ENCODE peak calls at places on chromosomes 7 and 10, in four cellular contexts. One of them, this sample, is unnamed.

GRCh38 chr7:1848911-1849311 is 178.8 kb downstream of the ELFN1 start:
- DNase-seq in endothelial cell: no peak
- DNase-seq in ACHN: no peak
- DNase-seq in iPS DF 6.9: no peak
- DNase-seq in this sample: no peak

GRCh38 chr10:25059990-25060389 is 43.6 kb downstream of the THNSL1 start:
- DNase-seq in endothelial cell: no peak
- DNase-seq in ACHN: peak; percentile 51
- DNase-seq in iPS DF 6.9: no peak
- DNase-seq in this sample: no peak

GRCh38 chr7:3493499-3493898 is 192.4 kb downstream of the SDK1 start:
- DNase-seq in endothelial cell: no peak
- DNase-seq in ACHN: peak; percentile 84
- DNase-seq in iPS DF 6.9: no peak
- DNase-seq in this sample: no peak

GRCh38 chr7:2046581-2047271 is 186.0 kb downstream of the MAD1L1 start:
- DNase-seq in endothelial cell: no peak
- DNase-seq in ACHN: no peak
- DNase-seq in iPS DF 6.9: no peak
- DNase-seq in this sample: no peak

GRCh38 chr10:17453377-17454091 is 861 bp downstream of the ST8SIA6 start:
- DNase-seq in endothelial cell: peak; percentile 42
- DNase-seq in ACHN: no peak
- DNase-seq in iPS DF 6.9: no peak
- DNase-seq in this sample: peak; percentile 22

GRCh38 chr7:1085910-1086421 is 1.9 kb upstream of the GPER1 start:
- DNase-seq in endothelial cell: no peak
- DNase-seq in ACHN: no peak
- DNase-seq in iPS DF 6.9: no peak
- DNase-seq in this sample: no peak

GRCh38 chr10:119817991-119818888 is 54.4 kb downstream of the MCMBP start:
- DNase-seq in endothelial cell: peak; percentile 94
- DNase-seq in ACHN: no peak
- DNase-seq in iPS DF 6.9: peak; percentile 84
- DNase-seq in this sample: no peak

GRCh38 chr7:128210590-128211570 is 30.2 kb upstream of the LEP start:
- DNase-seq in endothelial cell: no peak
- DNase-seq in ACHN: no peak
- DNase-seq in iPS DF 6.9: no peak
- DNase-seq in this sample: no peak

GRCh38 chr7:45145881-45146280 is 11.7 kb upstream of the RAMP3 start:
- DNase-seq in endothelial cell: no peak
- DNase-seq in ACHN: no peak
- DNase-seq in iPS DF 6.9: no peak
- DNase-seq in this sample: no peak

GRCh38 chr7:3033136-3033535 is 10.5 kb downstream of the CARD11 start:
- DNase-seq in endothelial cell: no peak
- DNase-seq in ACHN: no peak
- DNase-seq in iPS DF 6.9: no peak
- DNase-seq in this sample: peak; percentile 8

GRCh38 chr10:122344741-122345258 is 29.7 kb upstream of the PLEKHA1 start:
- DNase-seq in endothelial cell: no peak
- DNase-seq in ACHN: peak; percentile 24
- DNase-seq in iPS DF 6.9: no peak
- DNase-seq in this sample: no peak

GRCh38 chr7:1160665-1161010 is 642 bp upstream of the ZFAND2A start:
- DNase-seq in endothelial cell: peak; percentile 26
- DNase-seq in ACHN: peak; percentile 59
- DNase-seq in iPS DF 6.9: no peak
- DNase-seq in this sample: no peak

GRCh38 chr10:26543567-26544306 is 105.6 kb downstream of the APBB1IP start:
- DNase-seq in endothelial cell: no peak
- DNase-seq in ACHN: no peak
- DNase-seq in iPS DF 6.9: no peak
- DNase-seq in this sample: no peak

GRCh38 chr10:118914626-118915025 is 114.9 kb upstream of the NANOS1 start:
- DNase-seq in endothelial cell: no peak
- DNase-seq in ACHN: no peak
- DNase-seq in iPS DF 6.9: no peak
- DNase-seq in this sample: peak; percentile 70

GRCh38 chr10:47340613-47341170 is 7.5 kb upstream of the RBP3 start:
- DNase-seq in endothelial cell: peak; percentile 82
- DNase-seq in ACHN: peak; percentile 63
- DNase-seq in iPS DF 6.9: peak; percentile 61
- DNase-seq in this sample: peak; percentile 12

GRCh38 chr10:129078746-129079480 is 388.1 kb upstream of the MGMT start:
- DNase-seq in endothelial cell: no peak
- DNase-seq in ACHN: no peak
- DNase-seq in iPS DF 6.9: no peak
- DNase-seq in this sample: no peak

GRCh38 chr7:39453743-39454355 is 112.4 kb upstream of the YAE1 start:
- DNase-seq in endothelial cell: peak; percentile 70
- DNase-seq in ACHN: peak; percentile 74
- DNase-seq in iPS DF 6.9: peak; percentile 83
- DNase-seq in this sample: peak; percentile 49

GRCh38 chr7:119436882-119437281 is 836.1 kb upstream of the KCND2 start:
- DNase-seq in endothelial cell: no peak
- DNase-seq in ACHN: no peak
- DNase-seq in iPS DF 6.9: no peak
- DNase-seq in this sample: no peak

This sample was measured in NCI-H524.